ENCODE peak calls at places on chromosomes 12 and 14, in four cellular contexts. F is transverse colon, O is gastrocnemius medialis, X is PC-3. R is an unnamed sample.

GRCh38 chr12:34391771-34392581 is 369.7 kb downstream of the ALG10 start:
- DNase-seq in X (no peak), F (no peak), O (no peak), R (no peak)

GRCh38 chr12:59084758-59085383 is 164.6 kb upstream of the LRIG3 start:
- DNase-seq in F (no peak), X (no peak), O (no peak), R (no peak)

GRCh38 chr12:86826051-86826450 is 569.9 kb upstream of the MGAT4C start:
- DNase-seq in O (no peak), X (no peak), F (no peak), R (no peak)

GRCh38 chr14:41668346-41668745 is 61.7 kb downstream of the LRFN5 start:
- DNase-seq in X (no peak), F (no peak), O (no peak), R (no peak)

GRCh38 chr14:69648480-69649414 is 37.4 kb downstream of the SUSD6 start:
- DNase-seq in X (peak), F (no peak), O (no peak), R (peak)

GRCh38 chr14:74660167-74660566 is 48.1 kb upstream of the LTBP2 start:
- DNase-seq in O (no peak), F (no peak), X (peak), R (no peak)

GRCh38 chr12:49348781-49349180 is 2.1 kb downstream of the DNAJC22 start:
- DNase-seq in F (no peak), O (no peak), X (no peak), R (no peak)

GRCh38 chr12:15001733-15002471 is 29.1 kb downstream of the PDE6H start:
- DNase-seq in O (peak), X (no peak), F (peak), R (peak)

GRCh38 chr12:24227550-24227949 is 278.1 kb upstream of the SOX5 start:
- DNase-seq in X (no peak), O (no peak), F (no peak), R (peak)

GRCh38 chr12:4164591-4165558 is 108.7 kb upstream of the CCND2 start:
- DNase-seq in F (peak), O (no peak), X (no peak), R (no peak)

GRCh38 chr14:67505254-67505653 is 16.7 kb upstream of the TMEM229B start:
- DNase-seq in F (no peak), O (no peak), X (no peak), R (no peak)

GRCh38 chr14:88322505-88323085 is 474 bp downstream of the KCNK10 start:
- DNase-seq in F (no peak), X (no peak), O (no peak), R (no peak)

GRCh38 chr14:69094481-69094880 is 58.4 kb downstream of the DCAF5 start:
- DNase-seq in X (no peak), F (no peak), O (no peak), R (no peak)

GRCh38 chr12:89092297-89092696 is 260.0 kb downstream of the DUSP6 start:
- DNase-seq in F (no peak), X (no peak), O (no peak), R (no peak)

GRCh38 chr12:13970803-13971202 is 10.6 kb downstream of the GRIN2B start:
- DNase-seq in O (no peak), X (no peak), F (no peak), R (no peak)

GRCh38 chr14:34372766-34373165 is 89.3 kb downstream of the SPTSSA start:
- DNase-seq in X (no peak), F (no peak), O (no peak), R (peak)

GRCh38 chr14:34379809-34380147 is 82.3 kb downstream of the SPTSSA start:
- DNase-seq in X (no peak), O (no peak), F (no peak), R (no peak)

GRCh38 chr14:34376868-34377267 is 85.2 kb downstream of the SPTSSA start:
- DNase-seq in O (no peak), F (no peak), X (no peak), R (no peak)

GRCh38 chr14:34380446-34380845 is 81.6 kb downstream of the SPTSSA start:
- DNase-seq in O (no peak), F (no peak), X (no peak), R (no peak)

DNA sequence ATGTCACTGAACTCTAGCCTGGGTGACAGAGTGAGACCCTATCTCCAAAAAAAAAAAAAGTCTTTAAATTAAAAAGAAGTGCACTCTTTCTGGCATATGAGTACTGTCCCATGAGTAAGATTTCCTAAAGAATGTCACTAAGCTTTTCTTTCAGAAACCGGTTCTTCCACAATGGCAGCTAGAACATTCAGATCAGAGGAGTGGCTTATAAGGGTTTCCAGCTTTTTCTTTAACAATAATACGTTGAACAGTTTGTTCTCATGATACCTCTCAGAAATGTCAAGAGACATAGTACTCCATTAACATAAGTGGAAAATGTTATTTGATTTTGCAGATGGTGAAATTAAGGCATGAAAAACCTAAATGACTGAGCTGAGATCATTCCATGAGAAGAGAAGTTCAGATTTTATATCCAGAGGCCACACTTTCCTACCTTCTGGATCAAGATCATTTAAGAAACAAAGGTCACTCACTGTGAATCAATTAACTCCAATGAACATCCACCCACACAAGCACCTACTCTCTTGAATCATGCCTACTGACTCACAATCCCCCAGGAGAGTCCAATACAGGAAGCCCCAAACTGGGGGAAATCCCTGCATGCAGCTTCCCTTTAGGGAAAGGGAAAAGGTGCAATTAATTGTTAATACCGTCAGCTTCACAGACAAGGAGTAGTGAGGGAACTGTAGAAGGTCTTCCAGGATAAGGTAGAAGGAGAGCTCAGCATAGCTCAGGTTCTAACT is 86.9 kb downstream of the SPTSSA start:
- DNase-seq in O (no peak), F (peak), X (peak), R (peak)
- TF ChIP-seq CTCF in O (no peak), F (no peak), X (no peak), R (no peak)

GRCh38 chr12:42296503-42297109 is 29.3 kb downstream of the ZCRB1 start:
- DNase-seq in F (no peak), X (peak), O (no peak), R (peak)
- TF ChIP-seq CTCF in F (peak), X (peak), O (no peak), R (peak)

GRCh38 chr12:93894391-93895095 is 217.4 kb downstream of the CRADD start:
- DNase-seq in O (peak), F (peak), X (no peak), R (no peak)

GRCh38 chr12:93892431-93893210 is 215.4 kb downstream of the CRADD start:
- DNase-seq in F (no peak), O (peak), X (no peak), R (no peak)

GRCh38 chr12:93896962-93897361 is 219.8 kb downstream of the CRADD start:
- DNase-seq in F (no peak), X (no peak), O (no peak), R (no peak)

GRCh38 chr12:93895096-93895460 is 217.9 kb downstream of the CRADD start:
- DNase-seq in F (no peak), O (no peak), X (no peak), R (no peak)

DNA sequence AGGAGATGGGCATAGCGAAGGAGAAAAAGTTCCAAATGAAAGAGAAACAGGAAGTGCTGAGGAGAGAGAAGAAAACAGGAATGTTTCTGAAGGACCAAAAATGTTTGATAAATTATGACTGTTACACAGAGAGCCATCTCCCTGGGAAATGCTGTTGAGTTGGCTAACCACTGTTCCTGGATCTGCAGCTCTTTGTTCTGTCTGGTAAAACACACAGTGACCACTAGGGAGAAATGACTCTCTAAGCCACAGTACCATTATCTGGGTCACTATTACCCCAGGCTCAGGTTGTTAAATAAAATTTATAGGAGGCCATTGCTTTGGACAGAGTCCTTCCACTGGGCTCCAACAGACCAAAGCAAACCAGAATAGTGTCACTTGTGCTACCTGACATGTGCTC is 219.3 kb downstream of the CRADD start:
- DNase-seq in O (no peak), X (no peak), F (no peak), R (no peak)
- TF ChIP-seq CTCF in O (no peak), X (peak), F (no peak), R (no peak)

GRCh38 chr12:71216725-71217579 is 59.2 kb upstream of the TSPAN8 start:
- DNase-seq in O (no peak), X (peak), F (peak), R (peak)
- TF ChIP-seq CTCF in O (no peak), X (peak), F (peak), R (peak)

GRCh38 chr14:61694830-61695694 is at the start of gene HIF1A:
- DNase-seq in O (peak), X (peak), F (peak), R (peak)
- TF ChIP-seq CTCF in O (peak), X (peak), F (no peak), R (no peak)

GRCh38 chr12:92602476-92602875 is 100.3 kb upstream of the PLEKHG7 start:
- DNase-seq in X (peak), F (no peak), O (no peak), R (peak)

GRCh38 chr12:92605621-92606170 is 97.1 kb upstream of the PLEKHG7 start:
- DNase-seq in O (no peak), F (no peak), X (no peak), R (no peak)

GRCh38 chr12:92604786-92605185 is 98.0 kb upstream of the PLEKHG7 start:
- DNase-seq in F (no peak), X (no peak), O (no peak), R (no peak)

GRCh38 chr12:92602930-92603623 is 99.7 kb upstream of the PLEKHG7 start:
- DNase-seq in O (no peak), F (no peak), X (peak), R (no peak)

DNA sequence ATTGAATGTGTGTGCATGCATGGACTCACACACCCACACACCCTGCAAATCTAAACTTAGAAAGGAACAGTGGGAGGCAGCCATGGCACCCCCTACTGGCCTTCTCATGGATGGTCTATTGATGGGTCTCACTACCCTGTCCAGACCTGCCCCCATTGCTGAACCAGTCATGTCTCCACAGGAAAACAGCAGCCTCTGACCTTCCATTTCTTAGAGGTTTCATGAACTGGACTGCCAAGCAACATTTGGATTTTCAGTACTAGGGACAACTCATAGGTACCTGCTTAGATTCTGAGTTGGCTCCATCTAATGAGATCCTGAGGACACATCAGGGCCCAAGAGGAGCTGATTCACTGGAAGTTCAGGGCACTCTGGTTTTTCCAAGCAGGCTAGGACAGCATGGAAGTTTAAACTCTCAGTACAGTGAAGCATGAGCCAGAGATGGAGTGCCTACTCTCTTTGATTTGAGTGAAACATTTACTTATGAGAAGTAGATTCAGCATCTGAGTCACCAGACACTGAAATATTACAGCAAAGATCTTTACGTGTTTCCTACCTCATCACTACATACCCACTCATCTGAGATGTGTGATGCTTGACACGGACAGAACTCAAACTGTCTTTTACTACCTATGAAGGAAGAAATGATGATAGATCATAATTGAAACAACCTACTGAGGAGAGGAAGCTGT is 98.9 kb upstream of the PLEKHG7 start:
- DNase-seq in O (no peak), X (no peak), F (no peak), R (no peak)
- TF ChIP-seq CTCF in O (no peak), X (no peak), F (no peak), R (peak)

GRCh38 chr14:94998702-94999101 is 158.6 kb downstream of the DICER1 start:
- DNase-seq in O (no peak), F (no peak), X (peak), R (peak)
- TF ChIP-seq CTCF in O (no peak), F (no peak), X (no peak), R (no peak)

GRCh38 chr14:23951590-23952143 is 1.9 kb upstream of the DHRS4 start:
- DNase-seq in F (no peak), X (no peak), O (no peak), R (no peak)
- TF ChIP-seq CTCF in F (no peak), X (no peak), O (no peak), R (no peak)